ENCODE peak calls at places on chromosomes 5 and 9, in four cellular contexts. Q is A673, G is left lung, C is vagina. W is an unnamed sample.
A peak's percentile ranks its signal among the peaks of the same experiment; 100 is the strongest.

GRCh38 chr5:143448518-143448917 is 45.0 kb upstream of the NR3C1 start:
- DNase-seq in Q (no peak), C (no peak), G (no peak), W (no peak)

GRCh38 chr9:77647659-77648457 is at the start of gene GNA14:
- DNase-seq in G (peak; percentile 51), Q (no peak), C (no peak), W (no peak)

GRCh38 chr9:119009253-119009652 is 360.0 kb downstream of the BRINP1 start:
- DNase-seq in G (no peak), C (no peak), Q (no peak), W (no peak)

GRCh38 chr9:72412483-72413040 is 47.6 kb upstream of the ZFAND5 start:
- DNase-seq in C (no peak), Q (no peak), G (no peak), W (no peak)

GRCh38 chr5:63931841-63932240 is 30.4 kb downstream of the HTR1A start:
- DNase-seq in Q (no peak), C (no peak), G (no peak), W (no peak)

GRCh38 chr5:124274949-124275348 is 471.5 kb downstream of the ZNF608 start:
- DNase-seq in Q (no peak), G (no peak), C (no peak), W (no peak)

GRCh38 chr5:125412561-125413535 is 666.4 kb upstream of the ZNF608 start:
- DNase-seq in G (peak; percentile 72), Q (peak; percentile 91), C (no peak), W (no peak)

GRCh38 chr9:111572945-111573604 is 26.4 kb downstream of the PTGR1 start:
- DNase-seq in C (no peak), Q (peak; percentile 67), G (peak; percentile 35), W (no peak)

GRCh38 chr9:84230355-84231136 is 110.0 kb downstream of the SLC28A3 start:
- DNase-seq in C (no peak), G (no peak), Q (no peak), W (no peak)

GRCh38 chr5:16975950-16976624 is 40.0 kb upstream of the MYO10 start:
- DNase-seq in Q (no peak), C (no peak), G (no peak), W (no peak)

GRCh38 chr5:1515311-1515920 is 8.3 kb downstream of the LPCAT1 start:
- DNase-seq in G (peak; percentile 34), C (peak; percentile 94), Q (no peak), W (no peak)

GRCh38 chr5:139275536-139276297 is 17.8 kb upstream of the MATR3 start:
- DNase-seq in Q (no peak), C (no peak), G (no peak), W (no peak)

GRCh38 chr5:139278540-139279274 is 14.8 kb upstream of the MATR3 start:
- DNase-seq in C (no peak), Q (no peak), G (no peak), W (no peak)

GRCh38 chr5:139273572-139274264 is 19.8 kb upstream of the MATR3 start:
- DNase-seq in G (peak; percentile 93), C (no peak), Q (peak; percentile 90), W (peak; percentile 86)

GRCh38 chr5:139276426-139276825 is 17.1 kb upstream of the MATR3 start:
- DNase-seq in G (no peak), C (no peak), Q (no peak), W (no peak)

GRCh38 chr5:139277171-139277570 is 16.4 kb upstream of the MATR3 start:
- DNase-seq in G (no peak), C (no peak), Q (no peak), W (no peak)
- H3K4me1 ChIP-seq in G (peaks cover 17% of the 10 kb centered on the region), C (peaks cover 56% of the 10 kb centered on the region), Q (peaks cover 49% of the 10 kb centered on the region), W (peaks cover 26% of the 10 kb centered on the region)

DNA sequence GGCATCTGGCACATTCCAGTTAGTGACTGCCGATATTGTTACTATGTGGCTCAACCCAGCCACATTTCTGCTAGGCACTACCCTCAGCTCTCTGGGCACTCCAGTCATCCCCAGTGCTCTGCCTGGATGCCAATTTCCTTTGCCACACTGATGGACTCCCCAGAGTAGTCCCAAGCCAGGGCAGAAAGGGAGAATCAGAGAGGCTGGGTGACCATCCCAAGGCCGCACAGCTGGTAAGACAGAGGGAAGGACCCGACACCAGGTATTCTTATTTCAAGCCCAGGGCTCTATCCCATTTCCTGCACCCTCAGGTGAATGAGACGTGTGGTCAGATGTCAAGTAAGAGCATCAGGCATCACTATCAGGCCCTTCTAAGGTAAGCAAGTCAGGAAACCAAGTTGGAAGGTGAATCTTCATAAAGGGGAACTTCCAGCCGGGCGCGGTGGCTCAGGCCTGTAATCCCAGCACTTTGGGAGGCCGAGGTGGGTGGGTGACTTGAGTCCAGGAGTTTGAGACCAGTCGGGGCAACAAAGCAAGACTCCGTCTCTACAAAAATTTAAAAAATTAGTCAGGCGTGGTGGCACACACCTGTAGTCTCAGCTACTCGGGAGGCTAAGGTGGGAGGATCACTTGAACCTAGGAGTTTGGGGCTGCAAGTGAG is 38.6 kb downstream of the SH3PXD2B start:
- DNase-seq in Q (no peak), G (no peak), C (no peak), W (no peak)
- H3K4me1 ChIP-seq in Q (peaks cover 50% of the 10 kb centered on the region), G (peaks cover 43% of the 10 kb centered on the region), C (peaks cover 89% of the 10 kb centered on the region), W (no peaks in the 10 kb centered on the region)

GRCh38 chr9:69180670-69181069 is 6.6 kb downstream of the TJP2 start:
- DNase-seq in G (peak; percentile 40), Q (peak; percentile 72), C (no peak), W (peak; percentile 53)
- H3K4me1 ChIP-seq in G (peaks cover 15% of the 10 kb centered on the region), Q (peaks cover 25% of the 10 kb centered on the region), C (peaks cover 31% of the 10 kb centered on the region), W (no peaks in the 10 kb centered on the region)

GRCh38 chr5:56824019-56824418 is 8.7 kb downstream of the MAP3K1 start:
- DNase-seq in Q (no peak), C (no peak), G (no peak), W (no peak)
- H3K4me1 ChIP-seq in Q (no peaks in the 10 kb centered on the region), C (peaks cover 78% of the 10 kb centered on the region), G (peaks cover 11% of the 10 kb centered on the region), W (peaks cover 66% of the 10 kb centered on the region)

W was measured in naive thymus-derived CD4-positive, alpha-beta T cell.